ENCODE peak calls at places on chromosomes 12 and 14, in eight cellular contexts. P is T-helper 2 cell; E is A172; S is GM03348; M is activated CD4-positive, alpha-beta T cell treated with anti-CD3 and anti-CD28 coated beads for 36 hours; A is posterior cingulate gyrus; U is iPS DF 6.9; V is hepatocyte. C is an unnamed sample.

GRCh38 chr12:122078141-122079037 is at the start of gene MLXIP:
- DNase-seq in E (peak; percentile 85), A (peak; percentile 93), M (peak; percentile 94), S (peak; percentile 98), U (no peak), V (peak; percentile 98), P (peak; percentile 79), C (peak; percentile 94)

GRCh38 chr12:62813031-62813829 is 121.7 kb downstream of the PPM1H start:
- DNase-seq in S (peak; percentile 81), U (peak; percentile 60), A (peak; percentile 64), V (peak; percentile 80), P (no peak), E (peak; percentile 41), M (peak; percentile 68), C (peak; percentile 83)

GRCh38 chr12:128078311-128078851 is 188.6 kb upstream of the TMEM132C start:
- DNase-seq in U (no peak), E (peak; percentile 37), A (no peak), P (no peak), M (no peak), S (no peak), V (no peak), C (no peak)

GRCh38 chr12:108801736-108802665 is 55.4 kb downstream of the SSH1 start:
- DNase-seq in P (no peak), S (peak; percentile 68), V (peak; percentile 62), M (no peak), U (peak; percentile 67), E (no peak), A (no peak), C (no peak)

GRCh38 chr14:88565427-88565826 is 2.6 kb downstream of the ZC3H14 start:
- DNase-seq in P (no peak), A (no peak), S (no peak), U (no peak), E (no peak), M (no peak), V (no peak), C (no peak)

GRCh38 chr14:105251920-105252319 is 3.6 kb downstream of the BTBD6 start:
- DNase-seq in U (no peak), A (no peak), P (no peak), M (no peak), E (no peak), S (no peak), V (no peak), C (no peak)

GRCh38 chr12:112919131-112919530 is 12.4 kb downstream of the OAS1 start:
- DNase-seq in V (no peak), A (no peak), P (no peak), M (no peak), E (no peak), S (no peak), U (no peak), C (no peak)

GRCh38 chr12:8687846-8688601 is 9.8 kb upstream of the RIMKLB start:
- DNase-seq in U (no peak), A (no peak), S (peak; percentile 76), V (peak; percentile 81), P (no peak), E (peak; percentile 84), M (no peak), C (peak; percentile 27)

GRCh38 chr12:57224973-57225679 is 4.4 kb upstream of the SHMT2 start:
- DNase-seq in P (peak; percentile 47), V (peak; percentile 72), M (peak; percentile 85), U (no peak), S (peak; percentile 58), A (no peak), E (no peak), C (peak; percentile 82)

GRCh38 chr14:81137316-81137715 is 83.4 kb downstream of the GTF2A1 start:
- DNase-seq in U (no peak), V (no peak), E (peak; percentile 91), A (no peak), M (no peak), P (no peak), S (peak; percentile 68), C (no peak)

GRCh38 chr12:44550377-44550776 is 325.7 kb downstream of the NELL2 start:
- DNase-seq in S (no peak), V (no peak), M (no peak), P (no peak), E (no peak), U (no peak), A (no peak), C (no peak)

GRCh38 chr14:59150990-59151389 is 37.5 kb upstream of the DAAM1 start:
- DNase-seq in A (no peak), S (no peak), V (no peak), P (no peak), U (no peak), M (no peak), E (no peak), C (no peak)

GRCh38 chr14:32382704-32383103 is 53.6 kb downstream of the AKAP6 start:
- DNase-seq in S (no peak), P (no peak), M (peak; percentile 6), E (peak; percentile 16), U (peak; percentile 13), A (peak; percentile 37), V (no peak), C (peak; percentile 62)

GRCh38 chr12:132266370-132266769 is 63.0 kb downstream of the GALNT9 start:
- DNase-seq in U (no peak), S (no peak), M (no peak), E (no peak), A (no peak), V (no peak), P (no peak), C (no peak)

GRCh38 chr12:22631863-22632463 is 7.0 kb downstream of the ETNK1 start:
- DNase-seq in S (peak; percentile 43), V (peak; percentile 11), P (no peak), U (no peak), A (no peak), M (no peak), E (no peak), C (peak; percentile 45)

GRCh38 chr14:73789996-73790581 is 61.5 kb upstream of the PTGR2 start:
- DNase-seq in V (peak; percentile 65), M (no peak), P (no peak), U (no peak), A (peak; percentile 60), E (peak; percentile 74), S (peak; percentile 87), C (no peak)

GRCh38 chr14:29846339-29847129 is 81.1 kb downstream of the PRKD1 start:
- DNase-seq in E (no peak), M (no peak), A (no peak), P (no peak), S (no peak), U (no peak), V (no peak), C (no peak)

GRCh38 chr14:53432378-53432802 is 279.3 kb upstream of the DDHD1 start:
- DNase-seq in V (peak; percentile 59), E (peak; percentile 27), S (peak; percentile 70), A (no peak), M (peak; percentile 12), U (peak; percentile 54), P (no peak), C (peak; percentile 5)

GRCh38 chr12:27332407-27333310 is at the start of gene BMAL2:
- DNase-seq in E (no peak), U (no peak), A (peak; percentile 15), P (peak; percentile 11), V (peak; percentile 75), M (peak; percentile 66), S (peak; percentile 85), C (peak; percentile 55)

GRCh38 chr14:36517242-36518030 is 2.6 kb downstream of the NKX2-1 start:
- DNase-seq in M (peak; percentile 12), U (no peak), S (no peak), V (no peak), E (no peak), A (no peak), P (no peak), C (no peak)

GRCh38 chr14:59161571-59162175 is 26.8 kb upstream of the DAAM1 start:
- DNase-seq in P (no peak), M (peak; percentile 42), S (peak; percentile 18), E (no peak), U (no peak), A (no peak), V (peak; percentile 76), C (no peak)

GRCh38 chr14:51396222-51396815 is 156.3 kb downstream of the TMX1 start:
- DNase-seq in P (no peak), A (no peak), V (no peak), E (peak; percentile 83), M (no peak), U (no peak), S (peak; percentile 79), C (no peak)

GRCh38 chr12:25997401-25997973 is 39.0 kb downstream of the RASSF8 start:
- DNase-seq in M (no peak), U (peak; percentile 35), A (no peak), P (no peak), V (no peak), E (peak; percentile 84), S (peak; percentile 68), C (no peak)

GRCh38 chr12:112111931-112112330 is 3.3 kb upstream of the NAA25 start:
- DNase-seq in P (no peak), U (no peak), A (no peak), M (no peak), S (no peak), E (no peak), V (no peak), C (no peak)

GRCh38 chr14:32426596-32427408 is 97.7 kb downstream of the AKAP6 start:
- DNase-seq in U (no peak), E (no peak), S (no peak), V (no peak), P (no peak), A (no peak), M (no peak), C (no peak)

GRCh38 chr12:11863478-11863906 is 207.2 kb upstream of the BCL2L14 start:
- DNase-seq in V (peak; percentile 19), U (no peak), M (no peak), S (peak; percentile 46), A (peak; percentile 31), P (no peak), E (no peak), C (no peak)

GRCh38 chr12:24810378-24810777 is 138.5 kb downstream of the BCAT1 start:
- DNase-seq in M (no peak), P (no peak), E (no peak), A (no peak), U (no peak), S (no peak), V (no peak), C (no peak)

GRCh38 chr12:57576613-57577160 is 14.3 kb upstream of the PIP4K2C start:
- DNase-seq in A (no peak), M (no peak), V (no peak), E (no peak), S (no peak), P (no peak), U (no peak), C (no peak)

GRCh38 chr12:102702447-102703114 is 214.5 kb downstream of the PAH start:
- DNase-seq in M (peak; percentile 55), A (no peak), V (peak; percentile 57), P (no peak), U (no peak), S (peak; percentile 55), E (peak; percentile 30), C (peak; percentile 56)

GRCh38 chr12:117243488-117243887 is 53.2 kb upstream of the FBXO21 start:
- DNase-seq in A (no peak), U (no peak), V (no peak), S (no peak), P (no peak), E (no peak), M (no peak), C (no peak)

GRCh38 chr14:84482256-84483071 is 1047.5 kb upstream of the FLRT2 start:
- DNase-seq in P (no peak), U (no peak), S (peak; percentile 57), E (peak; percentile 52), V (no peak), M (no peak), A (no peak), C (no peak)